ENCODE peak calls at places on chromosome 1, in eight cellular contexts. T is fibroblast of lung, V is type B pancreatic cell, G is NCI-H345, F is non-pigmented ciliary epithelial cell, E is NCI-H1092 treated with DMSO at 0.1 percent for 48 hours, R is fibroblast of the conjunctiva, U is kidney tubule cell. O is an unnamed sample.

GRCh38 chr1:173489149-173489600 is 12.0 kb downstream of the PRDX6 start:
- DNase-seq in T (no peak), V (no peak), G (no peak), F (no peak), E (no peak), R (no peak), U (no peak), O (no peak)

GRCh38 chr1:45508295-45509151 is 8.4 kb downstream of the MMACHC start:
- DNase-seq in T (peak; percentile 32), V (no peak), G (no peak), F (no peak), E (no peak), R (no peak), U (peak; percentile 30), O (no peak)

GRCh38 chr1:7454052-7454815 is 316.9 kb upstream of the VAMP3 start:
- DNase-seq in T (peak; percentile 15), V (no peak), G (no peak), F (no peak), E (peak; percentile 26), R (no peak), U (peak; percentile 50), O (peak; percentile 36)

GRCh38 chr1:16396591-16396990 is 29.5 kb downstream of the SZRD1 start:
- DNase-seq in T (peak; percentile 84), V (no peak), G (no peak), F (peak; percentile 43), E (no peak), R (peak; percentile 72), U (peak; percentile 42), O (peak; percentile 90)

GRCh38 chr1:157347508-157347907 is 204.8 kb downstream of the FCRL5 start:
- DNase-seq in T (no peak), V (no peak), G (no peak), F (no peak), E (no peak), R (no peak), U (no peak), O (no peak)

GRCh38 chr1:99580451-99580850 is 65.5 kb upstream of the PALMD start:
- DNase-seq in T (no peak), V (no peak), G (no peak), F (no peak), E (no peak), R (no peak), U (no peak), O (peak; percentile 30)

GRCh38 chr1:234911787-234912186 is 216.8 kb downstream of the TOMM20 start:
- DNase-seq in T (no peak), V (no peak), G (no peak), F (no peak), E (no peak), R (no peak), U (no peak), O (no peak)

GRCh38 chr1:15469836-15470495 is 5.9 kb upstream of the CELA2B start:
- DNase-seq in T (no peak), V (no peak), G (no peak), F (no peak), E (no peak), R (no peak), U (no peak), O (no peak)

GRCh38 chr1:55542901-55543504 is 327.8 kb upstream of the USP24 start:
- DNase-seq in T (peak; percentile 68), V (no peak), G (no peak), F (peak; percentile 26), E (no peak), R (no peak), U (peak; percentile 64), O (peak; percentile 44)

GRCh38 chr1:202860744-202861419 is 28.1 kb downstream of the RABIF start:
- DNase-seq in T (peak; percentile 11), V (peak; percentile 80), G (peak; percentile 84), F (no peak), E (peak; percentile 68), R (no peak), U (peak; percentile 66), O (peak; percentile 78)

GRCh38 chr1:162912061-162912667 is 51.2 kb upstream of the CCDC190 start:
- DNase-seq in T (peak; percentile 22), V (no peak), G (no peak), F (no peak), E (no peak), R (no peak), U (no peak), O (no peak)

GRCh38 chr1:115115521-115116161 is 26.3 kb upstream of the TSPAN2 start:
- DNase-seq in T (no peak), V (no peak), G (no peak), F (no peak), E (no peak), R (no peak), U (peak; percentile 79), O (no peak)

GRCh38 chr1:200150721-200151120 is 123.2 kb downstream of the NR5A2 start:
- DNase-seq in T (peak; percentile 65), V (no peak), G (peak; percentile 22), F (peak; percentile 44), E (no peak), R (peak; percentile 57), U (peak; percentile 85), O (peak; percentile 61)

GRCh38 chr1:109805486-109806180 is 41.9 kb upstream of the EPS8L3 start:
- DNase-seq in T (no peak), V (no peak), G (no peak), F (no peak), E (peak; percentile 9), R (no peak), U (no peak), O (no peak)

O was measured in astrocyte of the hippocampus.